ENCODE peak calls at places on chromosomes 3 and 15, in four cellular contexts. One of them, this sample, is unnamed.

GRCh38 chr3:171454026-171454425 is 6.2 kb downstream of the TNIK start:
- DNase-seq in neural progenitor cell: no peak
- DNase-seq in cardiac muscle cell: no peak
- DNase-seq in stomach: peak; percentile 43
- DNase-seq in this sample: no peak

GRCh38 chr3:141556034-141556433 is 69.2 kb downstream of the RASA2 start:
- DNase-seq in stomach: no peak
- DNase-seq in cardiac muscle cell: no peak
- DNase-seq in neural progenitor cell: no peak
- DNase-seq in this sample: no peak

GRCh38 chr3:101941253-101942039 is 92.1 kb downstream of the NFKBIZ start:
- DNase-seq in stomach: no peak
- DNase-seq in cardiac muscle cell: no peak
- DNase-seq in neural progenitor cell: no peak
- DNase-seq in this sample: no peak

GRCh38 chr15:39472661-39473657 is 107.9 kb upstream of the THBS1 start:
- DNase-seq in cardiac muscle cell: peak; percentile 29
- DNase-seq in neural progenitor cell: no peak
- DNase-seq in stomach: peak; percentile 58
- DNase-seq in this sample: no peak

GRCh38 chr3:112973325-112974177 is 1.4 kb downstream of the CD200R1 start:
- DNase-seq in stomach: no peak
- DNase-seq in neural progenitor cell: no peak
- DNase-seq in cardiac muscle cell: no peak
- DNase-seq in this sample: peak; percentile 47

GRCh38 chr3:16936656-16937055 is 51.9 kb downstream of the PLCL2 start:
- DNase-seq in neural progenitor cell: no peak
- DNase-seq in stomach: no peak
- DNase-seq in cardiac muscle cell: no peak
- DNase-seq in this sample: no peak

GRCh38 chr3:114227076-114227475 is 10.3 kb downstream of the ZNF80 start:
- DNase-seq in cardiac muscle cell: no peak
- DNase-seq in neural progenitor cell: no peak
- DNase-seq in stomach: no peak
- DNase-seq in this sample: no peak

GRCh38 chr3:136711277-136711676 is 40.9 kb downstream of the STAG1 start:
- DNase-seq in stomach: no peak
- DNase-seq in neural progenitor cell: no peak
- DNase-seq in cardiac muscle cell: no peak
- DNase-seq in this sample: no peak

GRCh38 chr15:41936155-41936554 is 36.2 kb downstream of the EHD4 start:
- DNase-seq in neural progenitor cell: no peak
- DNase-seq in stomach: no peak
- DNase-seq in cardiac muscle cell: no peak
- DNase-seq in this sample: no peak

GRCh38 chr15:95018888-95019545 is 787.7 kb downstream of the MCTP2 start:
- DNase-seq in cardiac muscle cell: no peak
- DNase-seq in stomach: no peak
- DNase-seq in neural progenitor cell: no peak
- DNase-seq in this sample: no peak

GRCh38 chr3:54955941-54956340 is 28.1 kb upstream of the LRTM1 start:
- DNase-seq in cardiac muscle cell: no peak
- DNase-seq in neural progenitor cell: no peak
- DNase-seq in stomach: no peak
- DNase-seq in this sample: no peak

GRCh38 chr15:55224892-55225291 is 28.2 kb upstream of the RSL24D1 start:
- DNase-seq in stomach: no peak
- DNase-seq in neural progenitor cell: no peak
- DNase-seq in cardiac muscle cell: peak; percentile 17
- DNase-seq in this sample: no peak

GRCh38 chr3:24220859-24221657 is 273.6 kb downstream of the THRB start:
- DNase-seq in neural progenitor cell: peak; percentile 27
- DNase-seq in stomach: no peak
- DNase-seq in cardiac muscle cell: peak; percentile 18
- DNase-seq in this sample: no peak

GRCh38 chr3:37456270-37456708 is 281.9 kb upstream of the LRRFIP2 start:
- DNase-seq in stomach: peak; percentile 52
- DNase-seq in neural progenitor cell: no peak
- DNase-seq in cardiac muscle cell: peak; percentile 64
- DNase-seq in this sample: no peak

GRCh38 chr3:123951522-123952447 is 9.2 kb downstream of the CCDC14 start:
- DNase-seq in stomach: no peak
- DNase-seq in cardiac muscle cell: no peak
- DNase-seq in neural progenitor cell: no peak
- DNase-seq in this sample: no peak

GRCh38 chr15:92294759-92295158 is 98.9 kb upstream of the ST8SIA2 start:
- DNase-seq in stomach: no peak
- DNase-seq in cardiac muscle cell: no peak
- DNase-seq in neural progenitor cell: no peak
- DNase-seq in this sample: no peak

GRCh38 chr3:171770689-171771620 is 39.3 kb downstream of the PLD1 start:
- DNase-seq in neural progenitor cell: no peak
- DNase-seq in cardiac muscle cell: peak; percentile 86
- DNase-seq in stomach: peak; percentile 63
- DNase-seq in this sample: no peak

GRCh38 chr15:81388431-81388760 is 14.4 kb upstream of the TMC3 start:
- DNase-seq in stomach: no peak
- DNase-seq in neural progenitor cell: no peak
- DNase-seq in cardiac muscle cell: no peak
- DNase-seq in this sample: no peak

GRCh38 chr3:46209751-46210470 is 1.8 kb upstream of the CCR1 start:
- DNase-seq in neural progenitor cell: no peak
- DNase-seq in stomach: no peak
- DNase-seq in cardiac muscle cell: no peak
- DNase-seq in this sample: no peak

GRCh38 chr3:120324185-120324584 is 25.0 kb downstream of the LRRC58 start:
- DNase-seq in stomach: no peak
- DNase-seq in neural progenitor cell: no peak
- DNase-seq in cardiac muscle cell: no peak
- DNase-seq in this sample: no peak

GRCh38 chr3:192514754-192515660 is 212.3 kb downstream of the FGF12 start:
- DNase-seq in neural progenitor cell: peak; percentile 84
- DNase-seq in stomach: peak; percentile 31
- DNase-seq in cardiac muscle cell: peak; percentile 72
- DNase-seq in this sample: no peak

DNA sequence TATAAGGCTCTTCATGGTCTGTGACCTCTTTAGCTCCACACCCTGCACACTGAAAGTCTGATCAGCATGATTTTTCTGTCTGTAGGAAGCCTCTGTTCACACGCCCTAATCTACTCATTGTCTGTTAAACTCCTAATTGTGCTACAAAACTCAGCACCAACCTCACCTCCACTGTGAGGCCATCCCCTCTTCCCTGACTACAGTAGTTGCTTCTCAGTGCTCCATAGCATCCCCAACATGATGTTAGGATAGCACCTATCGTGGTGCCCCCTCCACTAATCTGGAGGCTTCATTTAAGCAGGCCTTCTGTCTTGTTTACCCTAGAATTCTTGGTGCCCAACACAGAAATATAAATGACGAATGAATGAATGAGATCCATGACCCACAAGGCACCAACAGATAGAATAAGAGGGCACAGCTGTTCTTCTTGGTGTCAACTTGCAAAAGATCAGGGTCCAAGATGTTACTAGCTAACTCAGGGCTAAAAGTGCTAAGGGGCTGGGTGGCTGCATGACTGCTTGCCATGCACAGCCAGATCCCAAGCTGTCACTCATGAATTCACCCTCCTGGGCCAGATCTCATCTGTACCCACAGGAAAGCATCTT is 55.2 kb upstream of the HEG1 start:
- DNase-seq in stomach: no peak
- DNase-seq in neural progenitor cell: no peak
- DNase-seq in cardiac muscle cell: no peak
- DNase-seq in this sample: no peak
- H3K4me1 ChIP-seq in stomach: peaks cover 3% of the 10 kb centered on the region
- H3K4me1 ChIP-seq in neural progenitor cell: peaks cover 19% of the 10 kb centered on the region
- H3K4me1 ChIP-seq in cardiac muscle cell: peaks cover 4% of the 10 kb centered on the region
- H3K4me1 ChIP-seq in this sample: no peaks in the 10 kb centered on the region

GRCh38 chr3:194682651-194683310 is 2.9 kb upstream of the FAM43A start:
- DNase-seq in neural progenitor cell: peak; percentile 82
- DNase-seq in cardiac muscle cell: peak; percentile 87
- DNase-seq in stomach: peak; percentile 80
- DNase-seq in this sample: peak; percentile 69
- H3K4me1 ChIP-seq in neural progenitor cell: peaks cover 5% of the 10 kb centered on the region
- H3K4me1 ChIP-seq in cardiac muscle cell: no peaks in the 10 kb centered on the region
- H3K4me1 ChIP-seq in stomach: peaks cover 25% of the 10 kb centered on the region
- H3K4me1 ChIP-seq in this sample: peaks cover 35% of the 10 kb centered on the region

GRCh38 chr3:34009480-34009844 is 211.0 kb downstream of the PDCD6IP start:
- DNase-seq in neural progenitor cell: peak; percentile 22
- DNase-seq in stomach: no peak
- DNase-seq in cardiac muscle cell: no peak
- DNase-seq in this sample: no peak

GRCh38 chr3:34011171-34012101 is 213.0 kb downstream of the PDCD6IP start:
- DNase-seq in stomach: no peak
- DNase-seq in neural progenitor cell: peak; percentile 13
- DNase-seq in cardiac muscle cell: no peak
- DNase-seq in this sample: no peak

GRCh38 chr3:34008836-34009479 is 210.5 kb downstream of the PDCD6IP start:
- DNase-seq in neural progenitor cell: no peak
- DNase-seq in stomach: no peak
- DNase-seq in cardiac muscle cell: no peak
- DNase-seq in this sample: no peak

GRCh38 chr3:34005886-34006285 is 207.5 kb downstream of the PDCD6IP start:
- DNase-seq in stomach: no peak
- DNase-seq in cardiac muscle cell: no peak
- DNase-seq in neural progenitor cell: no peak
- DNase-seq in this sample: no peak

GRCh38 chr3:34008191-34008590 is 209.8 kb downstream of the PDCD6IP start:
- DNase-seq in neural progenitor cell: peak; percentile 57
- DNase-seq in stomach: no peak
- DNase-seq in cardiac muscle cell: no peak
- DNase-seq in this sample: no peak
- H3K4me1 ChIP-seq in neural progenitor cell: peaks cover 27% of the 10 kb centered on the region
- H3K4me1 ChIP-seq in stomach: peaks cover 4% of the 10 kb centered on the region
- H3K4me1 ChIP-seq in cardiac muscle cell: no peaks in the 10 kb centered on the region
- H3K4me1 ChIP-seq in this sample: no peaks in the 10 kb centered on the region

GRCh38 chr15:51771773-51772172 is 20.4 kb downstream of the TMOD2 start:
- DNase-seq in cardiac muscle cell: no peak
- DNase-seq in stomach: no peak
- DNase-seq in neural progenitor cell: no peak
- DNase-seq in this sample: no peak
- H3K4me1 ChIP-seq in cardiac muscle cell: no peaks in the 10 kb centered on the region
- H3K4me1 ChIP-seq in stomach: no peaks in the 10 kb centered on the region
- H3K4me1 ChIP-seq in neural progenitor cell: no peaks in the 10 kb centered on the region
- H3K4me1 ChIP-seq in this sample: peaks cover 9% of the 10 kb centered on the region

DNA sequence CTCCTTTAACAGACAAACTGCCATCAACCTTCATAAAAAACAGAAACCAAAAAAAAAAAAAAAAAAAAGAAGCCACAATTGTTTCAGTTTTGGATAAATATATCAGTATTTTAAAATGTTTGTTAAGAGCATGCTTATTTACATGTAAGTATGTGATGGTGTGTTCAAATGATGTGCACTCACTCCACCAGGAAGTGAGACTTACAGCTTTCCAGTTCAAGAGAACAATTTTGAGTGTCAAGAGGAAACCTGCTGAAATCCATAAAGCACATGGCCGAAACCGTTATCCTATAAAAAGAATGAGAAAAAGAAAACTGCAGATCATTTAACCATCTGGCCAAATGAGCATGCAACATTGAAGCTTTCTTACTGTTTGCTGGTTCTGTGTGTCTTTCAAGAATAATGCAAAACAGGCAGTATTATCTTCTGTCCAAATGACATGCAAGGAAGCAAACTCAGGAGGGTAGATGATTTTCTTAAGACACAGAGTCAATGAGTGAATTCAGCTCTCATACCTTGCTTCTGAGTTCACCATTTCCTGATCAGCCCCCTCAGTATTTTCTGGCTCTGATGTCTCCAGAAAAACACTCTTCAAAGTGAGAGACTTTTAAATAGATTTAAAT is 26.3 kb downstream of the GABRR3 start:
- DNase-seq in cardiac muscle cell: no peak
- DNase-seq in stomach: no peak
- DNase-seq in neural progenitor cell: no peak
- DNase-seq in this sample: no peak
- H3K4me1 ChIP-seq in cardiac muscle cell: no peaks in the 10 kb centered on the region
- H3K4me1 ChIP-seq in stomach: peaks cover 5% of the 10 kb centered on the region
- H3K4me1 ChIP-seq in neural progenitor cell: no peaks in the 10 kb centered on the region
- H3K4me1 ChIP-seq in this sample: peaks cover 2% of the 10 kb centered on the region

GRCh38 chr15:63052128-63052826 is 9.7 kb downstream of the TPM1 start:
- DNase-seq in stomach: no peak
- DNase-seq in neural progenitor cell: no peak
- DNase-seq in cardiac muscle cell: no peak
- DNase-seq in this sample: no peak
- H3K4me1 ChIP-seq in stomach: peaks cover 72% of the 10 kb centered on the region
- H3K4me1 ChIP-seq in neural progenitor cell: peaks cover 37% of the 10 kb centered on the region
- H3K4me1 ChIP-seq in cardiac muscle cell: peaks cover 68% of the 10 kb centered on the region
- H3K4me1 ChIP-seq in this sample: peaks cover 19% of the 10 kb centered on the region

DNA sequence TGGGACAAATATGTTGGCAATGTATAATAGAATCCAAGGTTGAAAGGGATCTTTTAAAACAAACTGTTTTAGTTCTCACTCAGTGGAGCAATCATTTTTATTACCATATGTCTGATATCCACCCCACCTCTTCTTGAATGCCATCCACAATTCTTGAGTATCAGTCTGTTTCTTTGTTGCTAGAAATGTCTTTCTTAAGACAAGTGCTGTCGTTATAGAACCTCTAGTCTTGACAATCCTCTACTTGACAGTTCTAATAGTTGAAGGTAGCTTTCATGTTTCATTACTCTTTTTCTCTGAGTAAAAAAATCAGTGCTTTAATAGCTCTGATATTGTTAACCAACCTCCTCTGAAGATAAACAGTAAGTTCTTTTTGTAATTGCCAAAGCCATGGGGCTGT is 737.9 kb downstream of the MECOM start:
- DNase-seq in stomach: no peak
- DNase-seq in cardiac muscle cell: no peak
- DNase-seq in neural progenitor cell: no peak
- DNase-seq in this sample: no peak
- H3K4me1 ChIP-seq in stomach: no peaks in the 10 kb centered on the region
- H3K4me1 ChIP-seq in cardiac muscle cell: peaks cover 8% of the 10 kb centered on the region
- H3K4me1 ChIP-seq in neural progenitor cell: peaks cover 16% of the 10 kb centered on the region
- H3K4me1 ChIP-seq in this sample: no peaks in the 10 kb centered on the region

DNA sequence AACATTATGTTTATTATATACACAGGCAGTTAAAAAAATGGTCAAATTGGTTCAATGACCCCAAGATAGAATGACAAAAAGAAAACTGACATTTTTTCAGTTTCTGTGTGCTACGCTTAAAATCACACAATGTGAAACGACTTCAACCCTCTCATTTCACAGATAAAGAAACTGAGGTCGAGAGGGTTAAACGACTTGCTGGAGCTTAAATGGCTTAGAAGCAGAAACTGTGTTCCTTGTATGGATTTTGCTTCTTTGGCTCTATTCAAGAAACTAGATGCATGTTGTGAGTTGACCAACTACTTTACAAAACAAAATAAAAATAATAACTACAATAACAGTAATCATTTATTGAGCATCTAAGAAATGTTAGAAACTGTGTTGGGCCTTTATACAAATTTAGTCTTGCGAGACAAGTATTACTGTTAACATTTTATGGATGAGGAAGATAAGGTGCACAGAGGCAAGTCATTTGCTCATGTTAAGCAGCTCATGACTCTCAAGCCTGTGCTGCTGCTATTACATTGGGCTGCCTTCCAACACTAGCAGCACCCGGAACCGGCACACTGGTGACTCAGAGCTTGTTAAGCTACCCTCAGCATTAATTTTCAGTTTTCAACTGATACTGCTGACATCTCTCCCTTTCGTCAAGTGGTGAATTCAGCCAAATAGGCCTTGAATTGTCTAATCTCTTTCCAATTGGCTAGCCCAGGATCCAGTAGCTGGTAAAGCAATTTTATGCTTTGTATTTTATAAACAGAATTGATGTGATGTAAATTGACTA is 487.6 kb downstream of the NAALADL2 start:
- DNase-seq in stomach: peak; percentile 65
- DNase-seq in neural progenitor cell: no peak
- DNase-seq in cardiac muscle cell: no peak
- DNase-seq in this sample: no peak
- H3K4me1 ChIP-seq in stomach: no peaks in the 10 kb centered on the region
- H3K4me1 ChIP-seq in neural progenitor cell: no peaks in the 10 kb centered on the region
- H3K4me1 ChIP-seq in cardiac muscle cell: no peaks in the 10 kb centered on the region
- H3K4me1 ChIP-seq in this sample: no peaks in the 10 kb centered on the region